ENCODE peak calls at places on chromosomes 11 and 22, in ten cellular contexts. L, Q, D, T, G, V, F, A, S and X are unnamed samples. For H3K36me3, the result is how much of the 10 kb centered on the place peaks cover.

GRCh38 chr11:111540114-111540920 is at the start of gene LAYN:
- DNase-seq in L (peak), Q (peak), D (peak), T (peak), G (peak), V (peak), F (peak), A (peak), S (peak), X (no peak)

GRCh38 chr11:35321111-35321510 is 98.2 kb downstream of the SLC1A2 start:
- DNase-seq in L (no peak), Q (no peak), D (no peak), T (no peak), G (no peak), V (no peak), F (no peak), A (no peak), S (no peak), X (no peak)

GRCh38 chr11:114147389-114148382 is 88.2 kb downstream of the ZBTB16 start:
- DNase-seq in L (peak), Q (no peak), D (peak), T (peak), G (no peak), V (no peak), F (no peak), A (peak), S (peak), X (peak)

GRCh38 chr22:41357191-41357590 is 24.6 kb upstream of the TEF start:
- DNase-seq in L (no peak), Q (no peak), D (no peak), T (no peak), G (no peak), V (no peak), F (no peak), A (no peak), S (no peak), X (no peak)

GRCh38 chr11:131748146-131749050 is 378.0 kb downstream of the NTM start:
- DNase-seq in L (peak), Q (no peak), D (peak), T (peak), G (peak), V (peak), F (no peak), A (peak), S (peak), X (peak)

GRCh38 chr11:113984781-113985180 is 9.9 kb downstream of the HTR3A start:
- DNase-seq in L (no peak), Q (no peak), D (no peak), T (no peak), G (no peak), V (no peak), F (no peak), A (no peak), S (no peak), X (no peak)

GRCh38 chr11:75793966-75794365 is 21.0 kb upstream of the UVRAG start:
- DNase-seq in L (peak), Q (no peak), D (no peak), T (no peak), G (no peak), V (no peak), F (no peak), A (no peak), S (no peak), X (no peak)

GRCh38 chr11:119405986-119406385 is 17.0 kb downstream of the THY1 start:
- DNase-seq in L (no peak), Q (no peak), D (peak), T (no peak), G (no peak), V (no peak), F (no peak), A (no peak), S (no peak), X (no peak)

GRCh38 chr11:8332196-8332595 is 68.5 kb upstream of the LMO1 start:
- DNase-seq in L (no peak), Q (no peak), D (no peak), T (no peak), G (no peak), V (no peak), F (no peak), A (no peak), S (no peak), X (no peak)

GRCh38 chr11:74326665-74327064 is 15.2 kb upstream of the P4HA3 start:
- DNase-seq in L (no peak), Q (no peak), D (no peak), T (no peak), G (no peak), V (no peak), F (no peak), A (no peak), S (no peak), X (no peak)

GRCh38 chr11:13761712-13762111 is 93.2 kb downstream of the FAR1 start:
- DNase-seq in L (no peak), Q (no peak), D (peak), T (no peak), G (no peak), V (no peak), F (no peak), A (no peak), S (no peak), X (no peak)

GRCh38 chr11:61850687-61851086 is 22.6 kb downstream of the FADS2 start:
- DNase-seq in L (no peak), Q (no peak), D (no peak), T (no peak), G (no peak), V (no peak), F (no peak), A (no peak), S (no peak), X (peak)
- H3K36me3 ChIP-seq in L (half or more), Q (under half), D (under half), T (under half), G (under half), V (under half), F (under half), A (half or more), S (under half), X (under half)

DNA sequence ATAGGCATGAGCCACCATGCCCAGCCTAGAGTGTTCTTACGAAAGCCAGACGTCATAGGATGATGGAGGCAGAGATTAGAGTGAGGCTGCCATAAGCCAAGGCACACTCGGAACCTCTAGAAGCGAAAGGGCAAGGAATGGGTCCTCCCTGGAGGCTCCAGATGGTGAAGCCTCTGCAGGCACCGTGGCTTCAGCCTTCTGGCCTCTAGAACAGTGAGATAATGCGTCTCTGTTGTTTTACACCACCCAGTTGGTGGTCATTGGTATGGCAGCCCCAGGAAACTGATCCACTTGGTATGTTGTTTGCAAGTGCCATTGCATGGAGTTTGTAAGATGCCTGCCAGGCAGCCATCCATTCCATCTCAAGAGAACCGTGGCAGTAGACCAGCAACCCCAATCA is 791.0 kb downstream of the TBC1D22A start:
- DNase-seq in L (no peak), Q (no peak), D (no peak), T (no peak), G (no peak), V (no peak), F (no peak), A (no peak), S (no peak), X (no peak)
- H3K36me3 ChIP-seq in L (under half), Q (under half), D (under half), T (under half), G (under half), V (under half), F (under half), A (under half), S (under half), X (under half)

DNA sequence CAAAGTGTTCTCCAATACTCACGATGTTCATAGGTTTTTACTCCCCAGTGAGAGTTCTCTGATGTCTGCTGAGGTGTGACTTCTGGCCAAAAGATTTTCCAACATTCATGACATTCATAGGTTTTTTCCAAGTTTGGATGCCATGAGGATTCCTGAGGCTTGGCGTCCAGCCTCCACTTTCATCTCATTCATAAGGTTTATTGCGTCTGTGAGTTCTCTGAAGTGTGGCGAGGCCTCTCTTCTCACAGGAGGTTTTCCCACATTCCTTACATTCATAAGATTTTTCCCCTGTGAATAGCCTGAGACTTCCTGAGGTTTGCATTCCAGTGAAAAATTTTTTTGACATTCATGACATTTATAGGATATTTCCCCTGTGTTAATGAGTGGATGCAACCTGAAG is 1014.1 kb downstream of the LRRC4C start:
- DNase-seq in L (no peak), Q (no peak), D (no peak), T (no peak), G (no peak), V (no peak), F (no peak), A (no peak), S (no peak), X (no peak)
- H3K36me3 ChIP-seq in L (under half), Q (under half), D (under half), T (under half), G (under half), V (under half), F (under half), A (under half), S (under half), X (under half)

GRCh38 chr11:125293596-125293995 is 129.0 kb downstream of the PKNOX2 start:
- DNase-seq in L (no peak), Q (no peak), D (no peak), T (no peak), G (no peak), V (no peak), F (no peak), A (no peak), S (no peak), X (no peak)
- H3K36me3 ChIP-seq in L (under half), Q (under half), D (under half), T (under half), G (under half), V (under half), F (under half), A (under half), S (under half), X (under half)

GRCh38 chr11:20103281-20103680 is 57.0 kb downstream of the DBX1 start:
- DNase-seq in L (no peak), Q (no peak), D (no peak), T (no peak), G (no peak), V (no peak), F (no peak), A (no peak), S (no peak), X (no peak)

GRCh38 chr11:20097319-20098221 is 62.7 kb downstream of the DBX1 start:
- DNase-seq in L (no peak), Q (no peak), D (peak), T (no peak), G (no peak), V (no peak), F (no peak), A (no peak), S (no peak), X (no peak)

GRCh38 chr11:20099527-20099926 is 60.7 kb downstream of the DBX1 start:
- DNase-seq in L (no peak), Q (no peak), D (no peak), T (no peak), G (no peak), V (no peak), F (no peak), A (no peak), S (no peak), X (no peak)

GRCh38 chr11:20105427-20105826 is 54.8 kb downstream of the DBX1 start:
- DNase-seq in L (no peak), Q (no peak), D (no peak), T (no peak), G (no peak), V (no peak), F (no peak), A (no peak), S (no peak), X (no peak)

GRCh38 chr11:20102393-20102792 is 57.9 kb downstream of the DBX1 start:
- DNase-seq in L (peak), Q (no peak), D (no peak), T (no peak), G (no peak), V (no peak), F (no peak), A (no peak), S (no peak), X (no peak)
- H3K36me3 ChIP-seq in L (under half), Q (under half), D (under half), T (half or more), G (under half), V (under half), F (under half), A (half or more), S (half or more), X (under half)